ENCODE peak calls at places on chromosomes 2 and 18, in seven cellular contexts. W is stomach, P is neural progenitor cell, G is fibroblast of villous mesenchyme, R is GM12878, L is lung, O is lower lobe of right lung. V is an unnamed sample.
A peak's percentile ranks its signal among the peaks of the same experiment; 100 is the strongest.

GRCh38 chr2:8543412-8544167 is 138.3 kb upstream of the ID2 start:
- DNase-seq in W (peak; percentile 49), P (no peak), G (peak; percentile 80), R (peak; percentile 96), L (peak; percentile 60), O (peak; percentile 79), V (peak; percentile 96)

GRCh38 chr2:104572856-104573255 is 281.1 kb upstream of the POU3F3 start:
- DNase-seq in W (no peak), P (no peak), G (no peak), R (no peak), L (no peak), O (no peak), V (no peak)

GRCh38 chr2:85978883-85979780 is 90.3 kb upstream of the ST3GAL5 start:
- DNase-seq in W (peak; percentile 1), P (no peak), G (peak; percentile 21), R (no peak), L (no peak), O (no peak), V (no peak)

GRCh38 chr2:98550165-98550564 is 58.1 kb downstream of the COA5 start:
- DNase-seq in W (no peak), P (no peak), G (no peak), R (no peak), L (no peak), O (no peak), V (no peak)

GRCh38 chr18:69916412-69916811 is 31.3 kb downstream of the CD226 start:
- DNase-seq in W (no peak), P (no peak), G (no peak), R (no peak), L (no peak), O (no peak), V (no peak)

GRCh38 chr2:11750422-11750821 is 4.0 kb downstream of the LPIN1 start:
- DNase-seq in W (no peak), P (no peak), G (peak; percentile 24), R (peak; percentile 70), L (no peak), O (no peak), V (peak; percentile 84)

GRCh38 chr2:215900865-215901264 is 112.5 kb downstream of the MREG start:
- DNase-seq in W (no peak), P (no peak), G (no peak), R (no peak), L (no peak), O (no peak), V (peak; percentile 45)

GRCh38 chr2:120546077-120546864 is 189.4 kb upstream of the GLI2 start:
- DNase-seq in W (no peak), P (peak; percentile 27), G (peak; percentile 75), R (no peak), L (no peak), O (no peak), V (no peak)

GRCh38 chr18:79411614-79412526 is 16.1 kb downstream of the NFATC1 start:
- DNase-seq in W (no peak), P (no peak), G (no peak), R (no peak), L (no peak), O (peak; percentile 50), V (no peak)

GRCh38 chr2:230849633-230850357 is 14.9 kb upstream of the ITM2C start:
- DNase-seq in W (peak; percentile 72), P (peak; percentile 77), G (peak; percentile 26), R (no peak), L (peak; percentile 46), O (peak; percentile 76), V (peak; percentile 65)

GRCh38 chr2:9535177-9535576 is 20.5 kb downstream of the ADAM17 start:
- DNase-seq in W (no peak), P (no peak), G (no peak), R (no peak), L (no peak), O (no peak), V (peak; percentile 19)

GRCh38 chr2:224850081-224850480 is 133.9 kb upstream of the CCDC195 start:
- DNase-seq in W (no peak), P (no peak), G (no peak), R (no peak), L (no peak), O (no peak), V (no peak)

GRCh38 chr2:191713837-191714236 is 35.9 kb downstream of the NABP1 start:
- DNase-seq in W (no peak), P (peak; percentile 21), G (no peak), R (no peak), L (no peak), O (peak; percentile 45), V (peak; percentile 16)

GRCh38 chr18:2889761-2890192 is 43.0 kb downstream of the EMILIN2 start:
- DNase-seq in W (no peak), P (no peak), G (peak; percentile 32), R (no peak), L (no peak), O (no peak), V (no peak)

GRCh38 chr18:48649231-48649630 is 110.4 kb downstream of the CTIF start:
- DNase-seq in W (no peak), P (peak; percentile 59), G (no peak), R (no peak), L (no peak), O (no peak), V (no peak)

GRCh38 chr2:106886916-106887758 is 1.2 kb upstream of the ST6GAL2 start:
- DNase-seq in W (peak; percentile 68), P (peak; percentile 71), G (peak; percentile 13), R (no peak), L (peak; percentile 38), O (peak; percentile 57), V (no peak)

DNA sequence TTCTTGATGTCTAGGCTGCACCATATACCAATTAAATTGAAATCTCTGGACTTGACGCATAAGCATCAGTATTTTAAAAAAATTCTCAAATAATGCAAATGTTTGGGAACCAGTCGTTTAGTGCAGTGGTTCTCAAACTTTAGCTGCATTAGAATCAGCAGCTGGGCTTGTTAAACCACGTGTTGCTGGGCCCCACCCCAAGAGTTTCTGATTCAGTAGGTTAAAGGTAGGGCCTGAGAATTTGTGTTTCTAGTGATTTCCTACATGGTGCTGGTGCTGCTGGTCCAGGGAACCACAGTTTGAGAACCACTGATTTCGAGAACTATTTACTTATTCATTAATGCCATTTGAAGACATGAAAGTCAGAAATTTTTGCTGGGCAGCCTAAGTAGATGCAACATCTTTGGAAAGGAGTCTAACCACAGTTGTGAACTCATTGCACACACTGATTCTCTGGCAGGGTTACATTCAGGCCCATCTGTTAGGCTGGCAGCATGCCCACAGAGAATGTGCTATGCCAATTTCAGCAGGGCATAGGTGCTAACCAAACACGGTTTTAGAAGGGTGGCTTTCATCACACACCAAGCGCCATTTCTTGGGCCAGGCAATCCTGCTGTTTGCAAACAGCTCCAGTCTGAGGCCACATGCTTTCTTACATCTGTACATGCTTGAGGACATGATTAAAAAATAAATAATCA is 26.4 kb upstream of the ATP5MC3 start:
- DNase-seq in W (peak; percentile 83), P (no peak), G (no peak), R (no peak), L (no peak), O (no peak), V (no peak)
- TF ChIP-seq CTCF in W (no peak), P (no peak), G (no peak), R (no peak), L (no peak), O (no peak), V (no peak)

DNA sequence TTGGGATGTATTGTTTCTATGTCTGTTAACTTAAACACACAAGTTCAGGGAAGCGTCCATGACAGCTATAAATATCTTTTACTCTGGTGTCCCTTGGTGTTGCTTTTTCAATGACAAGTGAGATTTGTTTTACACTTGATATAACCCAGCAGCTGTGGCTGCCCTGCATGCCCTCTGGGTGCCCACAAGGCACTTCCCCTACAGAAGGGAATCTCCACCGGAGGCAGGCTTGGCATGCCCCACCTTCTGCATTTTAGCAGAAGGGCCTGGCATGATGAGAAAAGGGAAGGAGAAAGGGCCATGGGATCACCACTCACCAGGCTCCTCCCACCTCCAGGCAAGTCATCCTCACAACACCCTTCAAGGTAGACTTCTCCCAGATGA is 68.7 kb downstream of the TMEM247 start:
- DNase-seq in W (no peak), P (no peak), G (no peak), R (no peak), L (peak; percentile 45), O (peak; percentile 76), V (no peak)
- H3K4me3 ChIP-seq in W (no peak overlapping the region), P (no peak overlapping the region), G (no peak overlapping the region), R (peak overlapping the region; percentile 36), L (no peak overlapping the region), O (no peak overlapping the region), V (no peak overlapping the region)

DNA sequence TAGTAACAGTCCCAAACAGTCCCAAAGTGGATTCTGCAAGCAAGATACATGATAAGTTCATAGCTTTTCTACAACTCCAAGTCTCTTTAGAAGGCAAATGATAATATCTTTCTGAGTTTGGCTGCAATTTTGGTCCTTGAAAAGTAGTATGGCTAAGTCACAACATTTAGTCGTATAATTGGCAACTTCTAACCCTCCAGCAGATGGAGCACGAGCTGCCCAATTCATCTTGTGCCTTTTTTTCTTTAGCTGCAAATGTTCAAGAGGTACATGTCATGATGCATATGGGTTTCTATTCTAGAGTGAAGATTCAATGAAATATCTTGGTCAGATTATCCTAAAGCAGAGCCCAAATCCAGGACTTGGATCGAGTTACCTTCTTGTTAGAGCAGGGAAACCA is 127.0 kb upstream of the KLHL14 start:
- DNase-seq in W (no peak), P (no peak), G (peak; percentile 2), R (no peak), L (no peak), O (no peak), V (no peak)
- TF ChIP-seq CTCF in W (no peak), P (no peak), G (no peak), R (no peak), L (no peak), O (no peak), V (no peak)

GRCh38 chr18:11147371-11147860 is 2.0 kb downstream of the PIEZO2 start:
- DNase-seq in W (no peak), P (no peak), G (peak; percentile 18), R (no peak), L (no peak), O (no peak), V (no peak)
- H3K4me3 ChIP-seq in W (peak overlapping the region; percentile 58), P (peak overlapping the region; percentile 57), G (peak overlapping the region; percentile 71), R (peak overlapping the region; percentile 95), L (no peak overlapping the region), O (peak overlapping the region; percentile 52), V (peak overlapping the region; percentile 63)

DNA sequence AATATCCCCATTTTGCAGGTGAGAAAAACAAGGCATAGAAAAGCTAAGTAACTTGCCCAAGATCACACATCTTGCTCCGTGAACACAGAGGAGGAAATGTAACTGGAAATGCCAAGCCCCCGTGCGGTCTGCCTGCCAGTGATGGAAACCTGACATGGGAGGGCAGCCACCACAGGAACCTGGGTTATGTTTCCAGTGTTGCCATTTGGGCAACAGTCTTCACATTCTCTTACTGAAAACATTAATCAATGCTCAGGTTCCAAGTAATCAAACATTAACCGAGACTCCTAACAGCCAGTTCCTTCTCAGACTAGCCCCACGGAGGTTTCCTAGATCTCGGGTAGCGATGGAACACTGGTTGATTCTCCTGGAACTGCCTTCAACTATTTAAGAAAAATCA is 2.5 kb downstream of the TGFA start:
- DNase-seq in W (no peak), P (no peak), G (no peak), R (no peak), L (no peak), O (no peak), V (no peak)
- TF ChIP-seq CTCF in W (no peak), P (no peak), G (no peak), R (no peak), L (no peak), O (no peak), V (no peak)

V was measured in GM12865.